ENCODE peak calls at places on chromosomes 3 and 15, in five cellular contexts. Z is CD4-positive, CD25-positive, alpha-beta regulatory T cell; K is AG09309; H is CD8-positive, alpha-beta T cell; R is ELR. B is an unnamed sample.

GRCh38 chr3:133872781-133873180 is 22.9 kb downstream of the RAB6B start:
- DNase-seq in Z (no peak), K (no peak), H (no peak), R (no peak), B (no peak)

GRCh38 chr3:145807990-145808389 is 353.0 kb downstream of the PLOD2 start:
- DNase-seq in Z (no peak), K (peak), H (no peak), R (no peak), B (no peak)

GRCh38 chr15:87623832-87624231 is 632.7 kb downstream of the NTRK3 start:
- DNase-seq in Z (peak), K (no peak), H (no peak), R (peak), B (peak)

GRCh38 chr3:33884204-33884561 is 85.8 kb downstream of the PDCD6IP start:
- DNase-seq in Z (no peak), K (no peak), H (no peak), R (peak), B (no peak)

GRCh38 chr15:57580866-57581265 is 10.8 kb upstream of the MYZAP start:
- DNase-seq in Z (no peak), K (no peak), H (no peak), R (no peak), B (peak)

GRCh38 chr15:75089781-75090734 is 66.7 kb downstream of the PPCDC start:
- DNase-seq in Z (no peak), K (no peak), H (no peak), R (peak), B (no peak)

GRCh38 chr15:101684384-101684783 is 32.2 kb upstream of the TM2D3 start:
- DNase-seq in Z (no peak), K (peak), H (no peak), R (peak), B (no peak)

GRCh38 chr3:71010731-71011455 is 572.6 kb downstream of the FOXP1 start:
- DNase-seq in Z (peak), K (no peak), H (no peak), R (peak), B (peak)

GRCh38 chr3:41881233-41881821 is 80.6 kb downstream of the ULK4 start:
- DNase-seq in Z (peak), K (no peak), H (no peak), R (peak), B (peak)

GRCh38 chr15:25785643-25786029 is 77.5 kb downstream of the ATP10A start:
- DNase-seq in Z (no peak), K (no peak), H (no peak), R (no peak), B (no peak)

GRCh38 chr3:148214695-148215094 is 483.0 kb upstream of the AGTR1 start:
- DNase-seq in Z (no peak), K (no peak), H (no peak), R (peak), B (no peak)

GRCh38 chr3:74643636-74644035 is 29.2 kb upstream of the CNTN3 start:
- DNase-seq in Z (no peak), K (no peak), H (no peak), R (no peak), B (peak)

B was measured in small intestine.